ENCODE peak calls at places on chromosomes 7 and 10, in ten cellular contexts. R, F, U, W, L, D, Y, S, A and N are unnamed samples.

GRCh38 chr7:45717537-45718235 is 143.5 kb downstream of the ADCY1 start:
- DNase-seq in U (no peak), F (no peak), R (no peak), A (no peak), L (no peak), W (no peak), S (no peak), D (peak; percentile 17), Y (no peak), N (no peak)

GRCh38 chr10:100978121-100978895 is 9.0 kb downstream of the MRPL43 start:
- DNase-seq in Y (no peak), S (no peak), L (no peak), A (no peak), F (no peak), D (no peak), R (no peak), W (no peak), U (peak; percentile 34), N (no peak)

GRCh38 chr10:118874171-118874570 is 119.4 kb upstream of the CACUL1 start:
- DNase-seq in L (no peak), W (no peak), Y (no peak), F (no peak), U (no peak), R (no peak), A (no peak), D (no peak), S (no peak), N (no peak)

GRCh38 chr7:81064446-81064845 is 145.6 kb upstream of the SEMA3C start:
- DNase-seq in W (peak; percentile 85), D (no peak), U (no peak), S (no peak), R (no peak), F (no peak), Y (no peak), L (peak; percentile 47), A (no peak), N (no peak)

GRCh38 chr7:50711271-50712175 is 71.2 kb downstream of the GRB10 start:
- DNase-seq in S (no peak), F (no peak), A (no peak), D (no peak), R (peak; percentile 56), W (no peak), U (no peak), Y (no peak), L (peak; percentile 33), N (no peak)

GRCh38 chr10:60739581-60739980 is 38.7 kb upstream of the CDK1 start:
- DNase-seq in U (no peak), Y (no peak), F (peak; percentile 42), L (peak; percentile 56), D (no peak), R (no peak), W (no peak), A (no peak), S (no peak), N (no peak)

GRCh38 chr7:51253157-51253556 is 63.5 kb downstream of the COBL start:
- DNase-seq in R (no peak), S (no peak), L (no peak), A (no peak), Y (no peak), F (no peak), D (no peak), U (no peak), W (no peak), N (no peak)

GRCh38 chr10:32413513-32413912 is 32.4 kb upstream of the CCDC7 start:
- DNase-seq in R (no peak), L (peak; percentile 73), A (no peak), U (peak; percentile 49), S (peak; percentile 47), D (no peak), Y (no peak), W (no peak), F (peak; percentile 95), N (no peak)

GRCh38 chr10:31374146-31374696 is 55.2 kb downstream of the ZEB1 start:
- DNase-seq in S (no peak), R (no peak), D (no peak), A (no peak), L (peak; percentile 28), W (no peak), F (peak; percentile 15), U (no peak), Y (no peak), N (no peak)

GRCh38 chr10:129760003-129760315 is 204.1 kb downstream of the EBF3 start:
- DNase-seq in R (no peak), F (no peak), L (no peak), A (no peak), W (no peak), S (no peak), U (peak; percentile 31), Y (peak; percentile 0), D (peak; percentile 19), N (no peak)

GRCh38 chr7:37916017-37916672 is 472 bp downstream of the SFRP4 start:
- DNase-seq in D (peak; percentile 64), S (no peak), F (no peak), L (peak; percentile 2), U (no peak), A (no peak), W (peak; percentile 86), Y (no peak), R (no peak), N (peak; percentile 26)

GRCh38 chr10:86215712-86216111 is 150.9 kb downstream of the GRID1 start:
- DNase-seq in F (no peak), R (no peak), L (no peak), S (no peak), Y (no peak), A (no peak), W (no peak), D (no peak), U (no peak), N (no peak)

GRCh38 chr7:139557857-139558581 is 34.5 kb downstream of the CLEC2L start:
- DNase-seq in L (no peak), S (no peak), R (no peak), U (no peak), W (no peak), F (no peak), D (peak; percentile 66), Y (no peak), A (no peak), N (no peak)

GRCh38 chr10:16612148-16612742 is 90.6 kb upstream of the C1QL3 start:
- DNase-seq in A (peak; percentile 37), L (peak; percentile 42), F (no peak), S (no peak), U (peak; percentile 44), Y (peak; percentile 40), R (no peak), W (peak; percentile 42), D (peak; percentile 48), N (peak; percentile 49)

GRCh38 chr7:150733734-150734095 is 3.5 kb upstream of the GIMAP5 start:
- DNase-seq in F (no peak), D (no peak), L (no peak), S (no peak), W (no peak), U (no peak), Y (no peak), A (no peak), R (no peak), N (no peak)

GRCh38 chr10:35382096-35382495 is 45.8 kb downstream of the CCNY start:
- DNase-seq in S (no peak), W (no peak), Y (no peak), A (no peak), D (no peak), U (no peak), R (no peak), F (no peak), L (no peak), N (no peak)

GRCh38 chr10:116457480-116457879 is 29.8 kb downstream of the PNLIPRP3 start:
- DNase-seq in F (no peak), S (no peak), A (no peak), W (no peak), U (no peak), L (no peak), R (no peak), Y (no peak), D (no peak), N (no peak)